ENCODE peak calls at places on chromosomes 1 and 21, in four cellular contexts. H is HAP-1, J is cardiac muscle cell, P is Kasumi-1. Z is an unnamed sample.

GRCh38 chr1:8517579-8518489 is 199.9 kb downstream of the SLC45A1 start:
- DNase-seq in H (peak; percentile 52), J (peak; percentile 44), P (no peak), Z (no peak)

GRCh38 chr1:94878329-94878728 is 48.6 kb downstream of the CNN3 start:
- DNase-seq in H (no peak), J (no peak), P (no peak), Z (no peak)

GRCh38 chr1:207752456-207753132 is 740 bp downstream of the CD46 start:
- DNase-seq in H (peak; percentile 52), J (peak; percentile 12), P (peak; percentile 19), Z (no peak)

GRCh38 chr1:9280015-9280860 is 12.5 kb upstream of the SPSB1 start:
- DNase-seq in H (no peak), J (peak; percentile 83), P (no peak), Z (no peak)

GRCh38 chr1:116144151-116144550 is 33.0 kb downstream of the MAB21L3 start:
- DNase-seq in H (no peak), J (no peak), P (no peak), Z (no peak)

GRCh38 chr1:113930499-113931161 is 1.5 kb downstream of the HIPK1 start:
- DNase-seq in H (peak; percentile 49), J (peak; percentile 71), P (peak; percentile 79), Z (no peak)

GRCh38 chr1:84617349-84617748 is 43.1 kb upstream of the CTBS start:
- DNase-seq in H (no peak), J (no peak), P (no peak), Z (no peak)

GRCh38 chr1:31784356-31785019 is 20.3 kb upstream of the ADGRB2 start:
- DNase-seq in H (no peak), J (no peak), P (no peak), Z (no peak)

GRCh38 chr1:54014009-54014629 is 3.9 kb downstream of the LDLRAD1 start:
- DNase-seq in H (no peak), J (no peak), P (no peak), Z (no peak)

GRCh38 chr1:156726549-156727226 is 1.6 kb upstream of the METTL25B start:
- DNase-seq in H (peak; percentile 85), J (peak; percentile 76), P (peak; percentile 82), Z (no peak)

GRCh38 chr21:15275615-15276228 is 210.9 kb upstream of the NRIP1 start:
- DNase-seq in H (no peak), J (no peak), P (no peak), Z (no peak)

GRCh38 chr1:47635111-47635510 is 197.3 kb downstream of the FOXD2 start:
- DNase-seq in H (no peak), J (no peak), P (no peak), Z (no peak)

GRCh38 chr1:159067699-159068621 is 8.6 kb downstream of the AIM2 start:
- DNase-seq in H (no peak), J (no peak), P (peak; percentile 82), Z (no peak)

GRCh38 chr1:55848906-55849305 is 633.7 kb upstream of the USP24 start:
- DNase-seq in H (no peak), J (peak; percentile 54), P (no peak), Z (peak; percentile 30)

GRCh38 chr1:203158967-203159665 is 16.5 kb downstream of the MYBPH start:
- DNase-seq in H (no peak), J (no peak), P (no peak), Z (no peak)

GRCh38 chr1:169487561-169487960 is 1.8 kb upstream of the SLC19A2 start:
- DNase-seq in H (no peak), J (no peak), P (no peak), Z (no peak)

GRCh38 chr1:197222780-197223179 is 45.3 kb upstream of the CRB1 start:
- DNase-seq in H (no peak), J (no peak), P (no peak), Z (no peak)

GRCh38 chr1:59194621-59195020 is 102.3 kb upstream of the FGGY start:
- DNase-seq in H (no peak), J (no peak), P (no peak), Z (no peak)

GRCh38 chr1:200794506-200795065 is 55.9 kb downstream of the CAMSAP2 start:
- DNase-seq in H (no peak), J (no peak), P (no peak), Z (no peak)

GRCh38 chr1:170196490-170196889 is 50.7 kb downstream of the NTMT2 start:
- DNase-seq in H (no peak), J (no peak), P (no peak), Z (no peak)

GRCh38 chr1:173301507-173301906 is 94.4 kb upstream of the TNFSF4 start:
- DNase-seq in H (no peak), J (no peak), P (no peak), Z (no peak)

GRCh38 chr1:159913451-159914192 is 11.7 kb downstream of the TAGLN2 start:
- DNase-seq in H (peak; percentile 54), J (peak; percentile 20), P (no peak), Z (no peak)

GRCh38 chr1:15866696-15867687 is 19.5 kb downstream of the SPEN start:
- DNase-seq in H (no peak), J (peak; percentile 68), P (no peak), Z (no peak)

GRCh38 chr1:17922833-17923232 is 167.7 kb downstream of the ACTL8 start:
- DNase-seq in H (peak; percentile 63), J (peak; percentile 55), P (peak; percentile 2), Z (peak; percentile 23)

GRCh38 chr1:89125571-89126233 is at the start of gene GBP2:
- DNase-seq in H (no peak), J (peak; percentile 72), P (peak; percentile 53), Z (no peak)

GRCh38 chr21:25496825-25497482 is 110.3 kb downstream of the MRPL39 start:
- DNase-seq in H (no peak), J (no peak), P (no peak), Z (no peak)

GRCh38 chr1:171833091-171833822 is 8.0 kb upstream of the DNM3 start:
- DNase-seq in H (no peak), J (no peak), P (no peak), Z (no peak)

GRCh38 chr21:26423506-26423905 is 149.6 kb downstream of the CYYR1 start:
- DNase-seq in H (no peak), J (no peak), P (no peak), Z (no peak)

GRCh38 chr1:218498061-218498938 is 153.2 kb downstream of the TGFB2 start:
- DNase-seq in H (no peak), J (no peak), P (no peak), Z (no peak)